ENCODE peak calls at places on chromosomes 5 and 9, in four cellular contexts. Z, S, L and V are unnamed samples.

GRCh38 chr5:138963763-138964371 is 88.7 kb upstream of the LRRTM2 start:
- DNase-seq in L (no peak), S (no peak), Z (no peak), V (no peak)

GRCh38 chr5:59645380-59645779 is 248.1 kb downstream of the PDE4D start:
- DNase-seq in L (no peak), Z (no peak), S (no peak), V (no peak)

GRCh38 chr9:12776775-12777055 is 1.9 kb downstream of the LURAP1L start:
- DNase-seq in S (peak), L (no peak), Z (no peak), V (no peak)

GRCh38 chr5:180212363-180213255 is 3.6 kb upstream of the RASGEF1C start:
- DNase-seq in S (peak), Z (no peak), L (peak), V (no peak)

GRCh38 chr5:76402251-76402879 is 720 bp upstream of the IQGAP2 start:
- DNase-seq in Z (no peak), S (no peak), L (no peak), V (no peak)

GRCh38 chr5:1594336-1595106 is 70.8 kb upstream of the LPCAT1 start:
- DNase-seq in S (no peak), L (peak), Z (peak), V (peak)

GRCh38 chr5:136174021-136174659 is 18.8 kb downstream of the SMIM32 start:
- DNase-seq in Z (no peak), S (peak), L (peak), V (no peak)

GRCh38 chr9:81848472-81848871 is 79.8 kb upstream of the SPATA31D4 start:
- DNase-seq in Z (no peak), L (peak), S (peak), V (no peak)

GRCh38 chr9:134536931-134537330 is 104.7 kb upstream of the COL5A1 start:
- DNase-seq in Z (no peak), S (no peak), L (no peak), V (no peak)

GRCh38 chr5:80654054-80654390 is 430 bp upstream of the MSH3 start:
- DNase-seq in L (peak), S (no peak), Z (no peak), V (no peak)

GRCh38 chr5:121967187-121967586 is 5.4 kb downstream of the SRFBP1 start:
- DNase-seq in L (peak), Z (no peak), S (peak), V (no peak)

GRCh38 chr9:127402401-127403090 is 5.6 kb downstream of the SLC2A8 start:
- DNase-seq in L (no peak), S (no peak), Z (no peak), V (no peak)

GRCh38 chr5:154646841-154647759 is 108.1 kb upstream of the LARP1 start:
- DNase-seq in L (peak), Z (no peak), S (peak), V (no peak)

GRCh38 chr5:139285651-139286392 is 7.7 kb upstream of the MATR3 start:
- DNase-seq in Z (no peak), S (no peak), L (no peak), V (no peak)

GRCh38 chr5:140372971-140373487 is 13.0 kb downstream of the SLC4A9 start:
- DNase-seq in L (peak), Z (no peak), S (peak), V (peak)

GRCh38 chr5:16901038-16901644 is 34.9 kb downstream of the MYO10 start:
- DNase-seq in Z (no peak), L (no peak), S (no peak), V (no peak)

GRCh38 chr5:168468836-168469235 is 17.4 kb upstream of the RARS1 start:
- DNase-seq in L (no peak), S (peak), Z (no peak), V (no peak)

GRCh38 chr9:5552301-5552700 is 42.0 kb downstream of the PDCD1LG2 start:
- DNase-seq in S (peak), Z (no peak), L (no peak), V (no peak)

GRCh38 chr5:125274211-125274610 is 527.8 kb upstream of the ZNF608 start:
- DNase-seq in S (no peak), L (no peak), Z (no peak), V (no peak)
- H3K27ac ChIP-seq in S (no peak), L (no peak), Z (no peak), V (no peak)

DNA sequence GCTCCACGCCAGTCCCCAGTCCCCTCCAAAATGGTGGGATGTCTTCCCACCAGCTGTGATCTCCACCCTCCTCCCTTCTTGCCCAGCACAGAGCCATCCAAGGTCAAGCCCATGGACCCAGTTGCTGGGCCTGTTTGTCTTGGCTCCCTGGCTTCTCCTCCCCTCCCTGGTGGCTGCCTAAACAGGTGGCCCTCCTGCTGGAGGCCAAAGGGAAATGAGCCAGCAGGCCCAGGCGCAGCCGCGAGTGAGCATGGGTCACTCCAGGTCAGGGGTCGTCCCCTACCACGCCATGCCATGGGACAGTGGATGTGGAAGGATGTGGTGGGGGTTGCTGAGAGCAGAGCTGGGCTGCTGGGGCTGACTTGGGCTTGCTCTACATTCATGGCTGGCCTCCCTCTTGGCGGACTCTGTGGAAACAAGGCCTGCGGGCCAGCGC is 33.6 kb downstream of the COL15A1 start:
- DNase-seq in Z (no peak), L (no peak), S (no peak), V (no peak)
- TF ChIP-seq CTCF in Z (no peak), L (no peak), S (no peak), V (no peak)

GRCh38 chr9:35688558-35689350 is 971 bp downstream of the TPM2 start:
- DNase-seq in S (peak), L (peak), Z (no peak), V (no peak)

GRCh38 chr9:35689601-35690446 is at the start of gene TPM2:
- DNase-seq in S (peak), L (no peak), Z (no peak), V (peak)

GRCh38 chr9:35687972-35688557 is 1.7 kb downstream of the TPM2 start:
- DNase-seq in Z (no peak), S (no peak), L (no peak), V (no peak)

GRCh38 chr9:35690447-35691324 is 961 bp upstream of the TPM2 start:
- DNase-seq in L (peak), Z (no peak), S (peak), V (peak)

DNA sequence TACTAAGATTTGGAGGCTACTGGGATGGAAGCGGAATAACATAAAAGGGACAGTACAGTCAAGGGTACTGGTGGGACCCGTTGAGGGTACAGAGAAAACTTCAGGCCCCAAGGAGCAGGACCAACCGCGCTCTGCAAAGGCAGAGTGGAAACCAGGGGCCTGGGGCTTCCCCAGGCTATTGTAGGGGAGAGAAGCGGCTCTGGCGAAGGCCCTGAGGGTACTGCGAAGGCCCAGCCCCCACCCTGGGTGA is 449 bp downstream of the TPM2 start:
- DNase-seq in Z (no peak), S (no peak), L (no peak), V (no peak)
- H3K4me3 ChIP-seq in Z (peak), S (peak), L (peak), V (peak)

DNA sequence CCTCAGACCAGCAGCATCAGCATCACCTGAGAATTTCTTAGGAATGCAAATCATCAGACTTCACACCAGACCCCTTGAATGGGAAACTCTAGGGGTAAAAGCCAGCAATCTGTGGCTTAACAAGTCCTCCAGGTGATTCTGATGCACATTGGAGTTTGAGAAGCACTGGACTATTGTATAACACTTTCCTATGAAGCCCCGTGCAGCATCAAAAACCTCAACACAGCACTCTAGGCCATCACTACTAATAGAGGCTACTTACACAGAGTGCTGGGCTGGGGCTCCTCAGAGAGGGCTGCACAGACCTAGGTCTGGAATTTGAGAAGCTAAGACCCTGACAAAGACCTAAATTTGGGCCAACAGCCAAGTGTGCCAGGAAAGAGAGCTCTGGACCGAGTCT is 95.7 kb upstream of the ARAP3 start:
- DNase-seq in Z (no peak), L (no peak), S (no peak), V (no peak)
- H3K27ac ChIP-seq in Z (no peak), L (no peak), S (no peak), V (no peak)

GRCh38 chr5:150860422-150860821 is 14.1 kb downstream of the IRGM start:
- DNase-seq in Z (no peak), S (no peak), L (no peak), V (no peak)

GRCh38 chr5:150862070-150862469 is 15.7 kb downstream of the IRGM start:
- DNase-seq in L (no peak), Z (no peak), S (no peak), V (no peak)
- TF ChIP-seq CTCF in L (no peak), Z (no peak), S (no peak), V (no peak)

DNA sequence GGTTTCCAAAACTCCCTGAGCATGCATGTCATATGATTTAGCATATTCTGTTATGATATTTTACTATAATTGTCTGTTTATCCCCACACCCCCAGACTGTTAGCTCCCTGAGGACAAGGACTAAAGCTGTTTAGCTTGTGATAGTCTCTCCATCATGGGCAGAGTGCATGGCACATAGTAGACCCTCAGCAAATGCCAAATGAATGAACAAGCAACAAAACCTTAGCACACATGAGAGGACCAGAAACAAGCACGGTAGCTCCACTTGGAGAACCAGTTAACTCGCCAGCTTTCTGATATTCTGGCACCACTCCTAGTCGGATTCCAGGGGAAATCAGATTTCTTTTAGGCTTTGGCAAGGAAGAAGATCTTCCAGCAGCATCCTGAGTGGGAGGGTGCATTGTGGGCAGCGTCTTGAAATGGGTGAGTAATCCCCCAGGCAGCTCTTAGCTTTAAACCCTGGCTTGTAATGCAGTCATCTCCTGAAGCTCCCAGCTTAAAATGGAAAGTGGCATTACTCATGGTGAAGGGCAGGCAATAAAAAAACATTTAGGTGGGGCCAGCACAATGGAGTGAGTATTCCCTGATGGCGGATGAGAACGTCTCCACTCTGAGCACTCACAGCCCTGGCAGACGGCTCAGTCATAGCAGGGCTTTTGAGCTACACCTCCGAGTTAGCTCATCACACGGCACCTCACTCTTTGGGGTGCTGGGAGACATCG is 41.1 kb downstream of the FGF1 start:
- DNase-seq in S (peak), L (peak), Z (no peak), V (no peak)
- H3K4me3 ChIP-seq in S (peak), L (peak), Z (no peak), V (no peak)

DNA sequence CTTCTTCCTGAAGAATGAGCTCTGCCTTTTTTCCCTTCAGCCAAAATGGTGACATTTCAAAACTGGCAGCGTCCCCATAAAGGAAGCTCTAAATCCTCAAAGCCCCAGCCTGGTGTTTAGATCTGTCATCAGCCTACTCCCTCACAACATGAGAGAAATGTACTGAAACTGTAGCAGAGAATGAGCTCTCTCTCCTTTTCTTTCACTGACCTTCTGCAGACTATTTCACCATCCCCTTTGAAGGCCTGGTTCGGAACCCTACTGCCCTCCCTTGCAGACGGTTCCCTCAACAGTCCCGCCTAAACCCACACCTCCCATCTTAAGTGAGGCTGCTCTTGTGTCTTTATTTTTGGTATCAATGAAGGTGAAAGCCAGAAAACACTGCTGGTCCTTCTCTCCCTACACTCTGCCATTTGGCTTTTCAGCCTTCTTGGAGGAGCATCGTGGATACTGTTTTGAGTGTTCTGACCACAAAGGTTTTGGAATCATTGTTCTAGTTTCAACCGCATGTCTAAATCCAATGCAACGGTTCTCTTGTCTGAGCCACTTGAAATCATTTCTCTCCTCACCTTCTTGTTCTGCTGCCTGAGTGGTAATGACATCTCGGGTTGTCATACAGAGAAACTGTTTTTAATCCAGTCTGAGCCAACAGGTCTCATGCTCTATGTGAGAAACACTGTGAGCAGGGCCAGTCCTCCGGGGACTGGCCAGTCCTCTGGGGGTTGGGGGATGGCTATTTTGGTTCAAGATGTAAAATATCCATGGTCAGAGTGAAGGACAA is 39.0 kb downstream of the ITK start:
- DNase-seq in S (no peak), L (no peak), Z (no peak), V (no peak)
- H3K27ac ChIP-seq in S (no peak), L (no peak), Z (no peak), V (no peak)